ENCODE peak calls at places on chromosome 12, in eight cellular contexts. K is gastrocnemius medialis; S is T-cell; V is stimulated activated CD8-positive, alpha-beta memory T cell treated with anti-CD3 and anti-CD28 coated beads, Interleukin-2, amount 100 ng/mL, for 1 hour; T is activated T-cell treated with anti-CD3 and anti-CD28 coated beads, Interleukin-2, amount 50 U/mL, for 72 hours; J is NCI-H748 treated with DMSO at 0.1 percent for 48 hours; P is A549; H is HFF-Myc. B is an unnamed sample.

GRCh38 chr12:49838973-49839633 is 3.8 kb downstream of the BCDIN3D start:
- DNase-seq in H (no peak), S (peak; percentile 32), P (peak; percentile 50), K (no peak), T (peak; percentile 34), V (no peak), J (no peak), B (no peak)

GRCh38 chr12:82216475-82216874 is 141.7 kb downstream of the CCDC59 start:
- DNase-seq in K (no peak), V (no peak), S (no peak), H (no peak), T (no peak), P (no peak), J (no peak), B (no peak)

GRCh38 chr12:42421844-42422779 is 96.1 kb downstream of the PPHLN1 start:
- DNase-seq in T (no peak), K (no peak), S (no peak), V (no peak), H (peak; percentile 12), P (no peak), J (no peak), B (no peak)

GRCh38 chr12:71662861-71663560 is 637 bp downstream of the ZFC3H1 start:
- DNase-seq in S (peak; percentile 76), V (peak; percentile 34), H (peak; percentile 9), K (peak; percentile 32), P (peak; percentile 43), J (peak; percentile 17), T (peak; percentile 73), B (peak; percentile 62)

GRCh38 chr12:107384645-107385044 is 291.3 kb upstream of the CRY1 start:
- DNase-seq in H (no peak), S (no peak), T (no peak), J (no peak), V (no peak), P (no peak), K (no peak), B (no peak)

GRCh38 chr12:65720136-65720535 is 104.1 kb upstream of the HMGA2 start:
- DNase-seq in V (no peak), H (peak; percentile 57), S (no peak), P (no peak), T (no peak), J (no peak), K (no peak), B (no peak)

GRCh38 chr12:68446896-68447806 is 115.0 kb upstream of the MDM1 start:
- DNase-seq in H (no peak), V (no peak), T (no peak), P (no peak), K (no peak), S (no peak), J (peak; percentile 74), B (no peak)

GRCh38 chr12:78385541-78385940 is 479.0 kb upstream of the SYT1 start:
- DNase-seq in P (no peak), T (no peak), H (no peak), V (no peak), K (no peak), S (no peak), J (no peak), B (no peak)

GRCh38 chr12:17076335-17076734 is 470.4 kb upstream of the LMO3 start:
- DNase-seq in T (no peak), K (no peak), S (no peak), J (peak; percentile 74), H (no peak), P (peak; percentile 56), V (no peak), B (no peak)

GRCh38 chr12:95215925-95216324 is 1.3 kb downstream of the FGD6 start:
- DNase-seq in P (peak; percentile 41), H (no peak), V (no peak), J (peak; percentile 14), T (no peak), S (no peak), K (no peak), B (no peak)

GRCh38 chr12:108568653-108569154 is 6.3 kb downstream of the ISCU start:
- DNase-seq in V (no peak), J (no peak), K (no peak), T (peak; percentile 78), H (no peak), P (no peak), S (peak; percentile 77), B (no peak)

GRCh38 chr12:116591608-116592115 is 32.5 kb downstream of the MAP1LC3B2 start:
- DNase-seq in S (no peak), V (no peak), K (no peak), T (no peak), J (no peak), H (no peak), P (no peak), B (no peak)

GRCh38 chr12:108635201-108635996 is 1.7 kb upstream of the SELPLG start:
- DNase-seq in H (no peak), J (no peak), T (no peak), S (peak; percentile 38), P (no peak), K (no peak), V (peak; percentile 42), B (no peak)

GRCh38 chr12:67698711-67699603 is 50.4 kb downstream of the DYRK2 start:
- DNase-seq in K (no peak), V (peak; percentile 20), J (no peak), T (peak; percentile 67), H (no peak), P (no peak), S (peak; percentile 10), B (no peak)